ENCODE peak calls at places on chromosome 3, in seven cellular contexts. Q is GM12878, O is K562, Y is SK-N-SH, N is HCT116, F is HepG2, P is H1. I is an unnamed sample.

GRCh38 chr3:55185380-55185779 is 257.5 kb upstream of the LRTM1 start:
- DNase-seq in N (no peak), P (no peak), F (no peak), O (no peak), Y (no peak), Q (no peak), I (no peak)

GRCh38 chr3:156665296-156665695 is 9.1 kb upstream of the TIPARP start:
- DNase-seq in O (no peak), P (no peak), F (no peak), Q (no peak), Y (no peak), N (no peak), I (no peak)

GRCh38 chr3:194330579-194330978 is 20.5 kb downstream of the CPN2 start:
- DNase-seq in P (no peak), Q (no peak), N (no peak), O (no peak), F (no peak), Y (peak; percentile 56), I (peak; percentile 88)

GRCh38 chr3:8438507-8439079 is 63.0 kb upstream of the LMCD1 start:
- DNase-seq in F (no peak), Y (no peak), N (no peak), Q (no peak), O (no peak), P (no peak), I (no peak)

GRCh38 chr3:48194446-48195071 is 6.3 kb upstream of the CDC25A start:
- DNase-seq in P (peak; percentile 23), Q (peak; percentile 23), N (peak; percentile 48), O (peak; percentile 54), Y (peak; percentile 82), F (peak; percentile 68), I (peak; percentile 74)

GRCh38 chr3:5084224-5084623 is 37.9 kb upstream of the ARL8B start:
- DNase-seq in F (no peak), Q (no peak), O (no peak), Y (no peak), N (no peak), P (no peak), I (no peak)

GRCh38 chr3:176005564-176005963 is 1146.4 kb downstream of the NAALADL2 start:
- DNase-seq in P (no peak), Y (no peak), N (no peak), Q (no peak), F (no peak), O (no peak), I (no peak)

GRCh38 chr3:194083253-194084224 is 52.4 kb upstream of the HES1 start:
- DNase-seq in P (no peak), Y (no peak), Q (no peak), F (no peak), N (no peak), O (peak; percentile 71), I (no peak)

GRCh38 chr3:11145888-11146287 is 8.4 kb upstream of the HRH1 start:
- DNase-seq in Q (no peak), F (no peak), N (peak; percentile 36), Y (no peak), P (no peak), O (no peak), I (no peak)

GRCh38 chr3:15154326-15154725 is 51.7 kb upstream of the CAPN7 start:
- DNase-seq in P (no peak), N (no peak), O (no peak), Y (no peak), Q (no peak), F (no peak), I (no peak)

GRCh38 chr3:152445227-152445626 is 176.5 kb downstream of the MBNL1 start:
- DNase-seq in Y (no peak), N (no peak), F (peak; percentile 5), O (no peak), P (no peak), Q (no peak), I (no peak)

GRCh38 chr3:42730294-42730693 is 27.7 kb upstream of the HHATL start:
- DNase-seq in N (no peak), P (no peak), F (no peak), O (no peak), Q (no peak), Y (no peak), I (no peak)

GRCh38 chr3:195010551-195011100 is 260.3 kb downstream of the XXYLT1 start:
- DNase-seq in Y (no peak), N (no peak), F (no peak), Q (no peak), O (no peak), P (no peak), I (no peak)

GRCh38 chr3:153023896-153024295 is 138.1 kb upstream of the RAP2B start:
- DNase-seq in F (no peak), O (peak; percentile 21), N (no peak), Q (no peak), P (no peak), Y (no peak), I (no peak)

GRCh38 chr3:134885877-134886621 is 91.0 kb downstream of the EPHB1 start:
- DNase-seq in O (no peak), Q (peak; percentile 95), P (peak; percentile 15), Y (no peak), F (no peak), N (no peak), I (no peak)

GRCh38 chr3:168894204-168894603 is 769.3 kb downstream of the MECOM start:
- DNase-seq in Y (no peak), P (no peak), N (no peak), Q (no peak), F (peak; percentile 80), O (no peak), I (no peak)

GRCh38 chr3:146160964-146161724 is at the start of gene PLOD2:
- DNase-seq in Q (no peak), P (peak; percentile 36), N (peak; percentile 35), F (peak; percentile 92), O (peak; percentile 9), Y (peak; percentile 54), I (peak; percentile 92)

GRCh38 chr3:176814252-176814651 is 383.0 kb downstream of the TBL1XR1 start:
- DNase-seq in Q (no peak), P (peak; percentile 76), O (peak; percentile 9), Y (peak; percentile 45), N (peak; percentile 54), F (peak; percentile 32), I (peak; percentile 88)

GRCh38 chr3:51675201-51675611 is 4.2 kb downstream of the TEX264 start:
- DNase-seq in Q (no peak), N (no peak), F (no peak), Y (no peak), P (no peak), O (no peak), I (no peak)

GRCh38 chr3:132038198-132038825 is 3.5 kb upstream of the CPNE4 start:
- DNase-seq in P (no peak), F (peak; percentile 10), Y (peak; percentile 52), N (no peak), Q (no peak), O (no peak), I (peak; percentile 26)

GRCh38 chr3:193884011-193884410 is 251.9 kb upstream of the HES1 start:
- DNase-seq in F (no peak), Q (no peak), Y (no peak), O (no peak), P (no peak), N (no peak), I (no peak)

GRCh38 chr3:194973366-194974000 is 287.8 kb downstream of the FAM43A start:
- DNase-seq in P (no peak), Q (no peak), O (no peak), N (no peak), F (no peak), Y (no peak), I (no peak)

DNA sequence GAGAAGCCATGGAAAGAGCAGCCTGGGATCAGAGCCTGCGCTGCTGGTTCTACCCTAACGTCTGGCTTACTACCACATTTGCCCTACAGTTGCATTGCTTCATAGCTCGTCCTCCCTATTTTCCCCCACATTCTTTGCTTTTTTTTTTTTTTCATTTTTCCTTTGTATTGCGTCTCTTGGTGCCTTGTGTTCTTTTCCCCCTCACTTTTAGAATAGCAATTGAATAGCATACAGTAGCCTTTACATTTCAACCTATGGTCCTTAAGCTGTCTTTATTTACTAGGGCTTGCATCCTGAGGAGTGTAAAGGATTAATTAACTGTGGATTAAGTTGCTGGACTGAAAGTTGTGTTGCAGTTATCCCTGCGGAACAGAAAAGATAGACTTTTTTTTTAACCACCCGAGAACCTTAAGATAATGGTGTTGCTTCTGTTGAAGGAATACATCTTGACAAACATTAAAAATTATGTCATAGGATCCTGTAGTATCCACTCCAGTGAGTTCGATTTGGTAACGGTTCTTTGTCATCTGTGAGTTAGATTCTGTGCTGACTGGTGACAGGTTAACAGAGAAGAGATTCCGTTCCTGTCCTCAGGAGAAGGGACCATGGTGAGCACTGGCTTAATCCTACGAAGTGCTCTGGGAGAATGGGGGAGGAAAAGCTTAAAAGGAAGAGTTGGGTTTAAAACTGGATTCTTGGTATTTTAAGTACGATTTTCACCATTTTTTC is 417.4 kb upstream of the NAALADL2 start:
- DNase-seq in P (no peak), Q (no peak), F (no peak), Y (no peak), O (no peak), N (no peak), I (no peak)
- TF ChIP-seq JUND in P (no peak), Q (no peak), F (no peak), Y (no peak), O (no peak), N (no peak), I (no peak)

GRCh38 chr3:68441054-68441453 is 491.3 kb downstream of the TAFA4 start:
- DNase-seq in Q (no peak), P (no peak), O (no peak), Y (no peak), F (no peak), N (no peak), I (no peak)
- TF ChIP-seq JUND in Q (no peak), P (no peak), O (no peak), Y (no peak), F (no peak), N (no peak), I (no peak)

DNA sequence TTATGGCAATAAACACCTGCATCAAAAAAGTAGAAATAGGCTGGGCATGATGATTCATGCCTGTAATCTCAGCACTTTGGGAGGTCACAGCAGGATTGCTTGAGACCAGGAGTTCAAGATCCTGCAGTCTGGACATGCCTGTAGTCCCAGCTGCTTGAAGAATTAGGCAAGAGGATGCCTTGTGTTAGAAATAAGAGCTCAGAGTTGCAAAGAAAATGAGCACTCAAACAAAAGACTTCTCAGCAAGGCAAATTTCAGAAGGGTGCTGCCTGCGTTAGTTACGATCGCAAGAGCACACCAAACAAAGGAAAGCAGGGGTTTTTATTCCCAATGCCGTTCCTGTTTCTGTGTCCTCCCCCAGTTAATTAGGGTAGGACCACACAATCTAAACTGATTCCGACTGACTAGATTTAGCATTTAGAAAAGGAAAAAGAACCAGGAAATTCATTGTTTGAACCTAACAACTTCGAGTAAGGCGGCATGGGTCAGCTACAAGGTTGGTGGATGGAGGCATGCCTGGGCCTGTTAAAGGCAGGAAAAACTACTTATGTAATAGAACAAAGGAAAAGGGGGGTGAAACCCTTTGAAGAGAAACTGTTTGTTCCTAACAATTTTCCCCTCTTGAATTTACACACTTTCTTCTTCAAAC is 55.5 kb downstream of the DLG1 start:
- DNase-seq in P (no peak), F (no peak), O (no peak), Y (no peak), Q (no peak), N (no peak), I (no peak)
- TF ChIP-seq JUND in P (peak; percentile 10), F (no peak), O (no peak), Y (no peak), Q (no peak), N (no peak), I (no peak)

DNA sequence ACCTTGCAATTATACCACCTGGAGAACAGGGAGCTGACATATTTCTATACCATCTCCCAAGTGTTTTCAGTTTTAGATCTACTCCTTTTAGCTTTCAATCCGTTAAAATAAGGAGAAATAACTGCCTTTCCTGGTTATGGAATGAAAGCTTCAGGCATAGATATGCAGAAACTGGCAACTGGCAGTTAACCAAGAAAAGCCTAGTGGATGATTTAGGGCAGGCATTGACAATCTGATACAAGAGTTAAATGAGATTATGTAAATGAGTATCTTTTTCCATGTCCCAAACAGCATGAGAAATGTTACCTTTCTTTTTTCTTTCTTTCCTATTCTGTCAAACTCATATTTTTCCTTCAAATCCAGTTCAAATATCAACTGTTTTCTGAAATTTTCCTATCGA is 689.1 kb upstream of the DPPA4 start:
- DNase-seq in O (no peak), P (no peak), N (no peak), Y (peak; percentile 2), F (no peak), Q (no peak), I (no peak)
- TF ChIP-seq JUND in O (no peak), P (no peak), N (no peak), Y (no peak), F (no peak), Q (no peak), I (no peak)